ENCODE peak calls at places on chromosomes 4 and X, in nine cellular contexts. V, O, F, J, S, Z, X, N and A are unnamed samples.

GRCh38 chr4:76212851-76213414 is 691 bp downstream of the SCARB2 start:
- DNase-seq in X (no peak), Z (no peak), J (no peak), S (peak; percentile 49), N (peak; percentile 33), O (peak; percentile 46), V (peak; percentile 59), F (peak; percentile 39), A (no peak)

GRCh38 chr4:6504900-6505496 is 32.6 kb upstream of the PPP2R2C start:
- DNase-seq in S (peak; percentile 9), V (no peak), O (peak; percentile 18), N (no peak), Z (no peak), J (no peak), X (no peak), F (no peak), A (peak; percentile 2)

GRCh38 chr4:6909970-6910339 is 329 bp downstream of the TBC1D14 start:
- DNase-seq in X (no peak), J (no peak), Z (no peak), S (peak; percentile 11), N (no peak), O (no peak), V (no peak), F (no peak), A (no peak)

GRCh38 chrX:46235778-46236177 is 309.4 kb downstream of the ZNF674 start:
- DNase-seq in N (no peak), O (no peak), V (no peak), S (no peak), Z (no peak), F (no peak), J (no peak), X (no peak), A (no peak)

GRCh38 chr4:73917081-73917501 is 47.9 kb downstream of the CXCL1 start:
- DNase-seq in Z (no peak), N (peak; percentile 98), F (no peak), X (no peak), S (no peak), O (peak; percentile 99), J (no peak), V (peak; percentile 92), A (peak; percentile 100)

GRCh38 chr4:122765702-122766352 is 33.3 kb downstream of the BBS12 start:
- DNase-seq in F (no peak), Z (no peak), S (no peak), J (no peak), V (peak; percentile 76), N (peak; percentile 67), O (peak; percentile 86), X (no peak), A (peak; percentile 95)

GRCh38 chrX:105829006-105829405 is 6.7 kb downstream of the NRK start:
- DNase-seq in S (no peak), F (no peak), O (peak; percentile 13), N (no peak), J (no peak), V (no peak), Z (no peak), X (no peak), A (peak; percentile 50)

GRCh38 chrX:8653956-8654355 is 78.0 kb downstream of the ANOS1 start:
- DNase-seq in V (no peak), N (no peak), Z (no peak), O (no peak), F (no peak), X (no peak), J (no peak), S (no peak), A (no peak)

GRCh38 chrX:39613997-39614679 is 483.6 kb downstream of the BCOR start:
- DNase-seq in X (no peak), J (no peak), N (peak; percentile 32), Z (no peak), V (peak; percentile 11), F (peak; percentile 3), O (no peak), S (no peak), A (peak; percentile 71)

GRCh38 chr4:142416711-142417275 is 429.3 kb downstream of the INPP4B start:
- DNase-seq in O (peak; percentile 35), N (no peak), Z (no peak), J (no peak), X (no peak), S (no peak), V (no peak), F (no peak), A (no peak)

GRCh38 chr4:68152411-68152810 is 22.7 kb upstream of the TMPRSS11F start:
- DNase-seq in O (peak; percentile 63), J (no peak), N (peak; percentile 25), V (peak; percentile 67), S (no peak), X (no peak), Z (no peak), F (no peak), A (peak; percentile 61)

GRCh38 chr4:140085062-140085622 is 68.8 kb downstream of the MAML3 start:
- DNase-seq in V (no peak), O (peak; percentile 53), Z (no peak), S (no peak), J (no peak), F (no peak), N (peak; percentile 29), X (no peak), A (peak; percentile 98)

GRCh38 chr4:171956678-171957077 is 143.5 kb downstream of the GALNTL6 start:
- DNase-seq in N (no peak), O (peak; percentile 31), F (no peak), V (no peak), S (no peak), J (no peak), Z (no peak), X (no peak), A (no peak)

GRCh38 chr4:144371479-144371878 is 231.0 kb upstream of the GYPA start:
- DNase-seq in X (no peak), F (no peak), N (no peak), S (no peak), O (no peak), V (no peak), Z (no peak), J (no peak), A (no peak)

GRCh38 chr4:184472540-184473264 is 1.6 kb downstream of the IRF2 start:
- DNase-seq in J (no peak), O (peak; percentile 55), V (peak; percentile 72), X (no peak), S (peak; percentile 42), N (peak; percentile 47), Z (peak; percentile 87), F (peak; percentile 82), A (peak; percentile 49)

GRCh38 chrX:130118396-130118795 is 8.1 kb upstream of the ELF4 start:
- DNase-seq in O (peak; percentile 81), J (no peak), X (no peak), N (peak; percentile 76), V (peak; percentile 73), Z (peak; percentile 19), S (no peak), F (no peak), A (peak; percentile 83)

GRCh38 chrX:623599-624323 is 6.8 kb upstream of the SHOX start:
- DNase-seq in V (no peak), Z (peak; percentile 72), X (no peak), J (no peak), F (no peak), N (no peak), O (no peak), S (no peak), A (no peak)

GRCh38 chr4:167614866-167615265 is 380.6 kb upstream of the SPOCK3 start:
- DNase-seq in V (no peak), O (peak; percentile 57), J (no peak), F (no peak), Z (no peak), N (peak; percentile 31), S (no peak), X (no peak), A (no peak)

GRCh38 chr4:6105311-6105911 is 87.2 kb upstream of the C4orf50 start:
- DNase-seq in J (no peak), X (no peak), F (no peak), O (no peak), V (no peak), S (no peak), Z (no peak), N (no peak), A (no peak)

GRCh38 chr4:1487761-1488160 is 81.5 kb upstream of the NKX1-1 start:
- DNase-seq in N (no peak), S (no peak), X (no peak), Z (peak; percentile 34), J (no peak), V (no peak), F (no peak), O (no peak), A (no peak)

GRCh38 chrX:71098302-71098701 is 2.7 kb downstream of the FOXO4 start:
- DNase-seq in O (peak; percentile 44), F (peak; percentile 75), J (peak; percentile 16), S (peak; percentile 79), X (no peak), N (peak; percentile 25), Z (no peak), V (peak; percentile 43), A (peak; percentile 32)

GRCh38 chrX:15663439-15663838 is 1.2 kb downstream of the CLTRN start:
- DNase-seq in J (no peak), X (no peak), O (no peak), F (no peak), Z (no peak), S (no peak), V (no peak), N (no peak), A (no peak)

GRCh38 chrX:85922821-85923220 is 124.5 kb downstream of the CHM start:
- DNase-seq in S (no peak), O (peak; percentile 52), V (peak; percentile 62), J (no peak), X (no peak), Z (no peak), F (no peak), N (no peak), A (peak; percentile 73)

GRCh38 chrX:149365552-149365951 is 139.6 kb downstream of the IDS start:
- DNase-seq in Z (no peak), X (no peak), F (no peak), V (no peak), S (no peak), O (no peak), N (no peak), J (no peak), A (peak; percentile 2)

GRCh38 chr4:80129785-80130184 is 56.8 kb upstream of the ANTXR2 start:
- DNase-seq in S (no peak), V (no peak), O (no peak), J (no peak), N (no peak), Z (no peak), X (no peak), F (no peak), A (no peak)

GRCh38 chr4:7650606-7651400 is 216.1 kb upstream of the PSAPL1 start:
- DNase-seq in F (peak; percentile 36), Z (peak; percentile 26), N (no peak), O (no peak), V (peak; percentile 65), J (no peak), S (peak; percentile 43), X (no peak), A (no peak)

GRCh38 chrX:29143356-29143755 is 556.1 kb downstream of the IL1RAPL1 start:
- DNase-seq in J (no peak), X (no peak), Z (no peak), F (no peak), V (peak; percentile 26), S (no peak), N (peak; percentile 45), O (peak; percentile 42), A (no peak)

GRCh38 chrX:110175146-110175545 is 142.7 kb downstream of the AMMECR1 start:
- DNase-seq in F (no peak), Z (no peak), X (no peak), O (no peak), N (no peak), S (peak; percentile 72), V (no peak), J (no peak), A (no peak)

GRCh38 chr4:107666134-107666533 is 53.9 kb downstream of the PAPSS1 start:
- DNase-seq in J (no peak), N (peak; percentile 29), X (no peak), S (peak; percentile 51), Z (no peak), V (peak; percentile 8), O (peak; percentile 61), F (no peak), A (peak; percentile 59)

GRCh38 chrX:4043951-4044350 is 330.5 kb upstream of the PRKX start:
- DNase-seq in O (no peak), S (no peak), J (no peak), V (no peak), Z (no peak), X (no peak), F (no peak), N (no peak), A (no peak)

GRCh38 chrX:119755981-119756533 is 2.3 kb upstream of the SOWAHD start:
- DNase-seq in X (no peak), O (peak; percentile 88), F (peak; percentile 77), Z (peak; percentile 14), V (no peak), S (no peak), N (peak; percentile 47), J (no peak), A (no peak)